ENCODE peak calls at places on chromosomes 11 and 22, in five cellular contexts. H, X, G, U and Y are unnamed samples.

GRCh38 chr11:77172666-77172982 is 44.6 kb downstream of the MYO7A start:
- DNase-seq in X (no peak), H (no peak), U (no peak), G (no peak), Y (no peak)

GRCh38 chr22:46984751-46985506 is 222.5 kb downstream of the TBC1D22A start:
- DNase-seq in H (peak), G (no peak), U (no peak), X (no peak), Y (no peak)

GRCh38 chr11:19393941-19394340 is 153.2 kb upstream of the E2F8 start:
- DNase-seq in H (peak), G (no peak), X (no peak), U (no peak), Y (no peak)

GRCh38 chr11:108216988-108217387 is 5.5 kb downstream of the NPAT start:
- DNase-seq in G (no peak), X (no peak), H (no peak), U (no peak), Y (no peak)

GRCh38 chr11:7536102-7536501 is 22.3 kb downstream of the PPFIBP2 start:
- DNase-seq in U (no peak), H (no peak), X (no peak), G (peak), Y (no peak)

GRCh38 chr11:44535201-44535980 is 30.1 kb upstream of the CD82 start:
- DNase-seq in X (no peak), U (no peak), H (no peak), G (no peak), Y (no peak)

GRCh38 chr11:94755494-94755893 is 12.7 kb upstream of the AMOTL1 start:
- DNase-seq in X (no peak), G (no peak), H (no peak), U (no peak), Y (no peak)

GRCh38 chr11:36818410-36818809 is 220.4 kb upstream of the RAG2 start:
- DNase-seq in U (no peak), G (peak), X (no peak), H (peak), Y (peak)

GRCh38 chr11:1049071-1049405 is 12.5 kb upstream of the MUC6 start:
- DNase-seq in U (no peak), X (no peak), G (no peak), H (no peak), Y (no peak)

GRCh38 chr11:77345621-77346020 is 44.1 kb upstream of the GDPD4 start:
- DNase-seq in G (no peak), U (no peak), H (peak), X (no peak), Y (no peak)